ENCODE peak calls at places on chromosome 6, in six cellular contexts. One of them, this sample, is unnamed.

GRCh38 chr6:7993952-7994351 is 70.2 kb downstream of the BLOC1S5 start:
- DNase-seq in astrocyte of the spinal cord: no peak
- DNase-seq in renal cortical epithelial cell: no peak
- DNase-seq in stimulated activated CD8-positive, alpha-beta memory T cell treated with anti-CD3 and anti-CD28 coated beads, Interleukin-2, amount 100 ng/mL, for 48 hours: no peak
- DNase-seq in CD8-positive, alpha-beta T cell: no peak
- DNase-seq in T-cell: no peak
- DNase-seq in this sample: no peak

GRCh38 chr6:150592377-150592995 is 7.2 kb upstream of the PLEKHG1 start:
- DNase-seq in stimulated activated CD8-positive, alpha-beta memory T cell treated with anti-CD3 and anti-CD28 coated beads, Interleukin-2, amount 100 ng/mL, for 48 hours: no peak
- DNase-seq in astrocyte of the spinal cord: no peak
- DNase-seq in renal cortical epithelial cell: no peak
- DNase-seq in T-cell: no peak
- DNase-seq in CD8-positive, alpha-beta T cell: no peak
- DNase-seq in this sample: peak

GRCh38 chr6:123551939-123552707 is 84.6 kb downstream of the TRDN start:
- DNase-seq in stimulated activated CD8-positive, alpha-beta memory T cell treated with anti-CD3 and anti-CD28 coated beads, Interleukin-2, amount 100 ng/mL, for 48 hours: no peak
- DNase-seq in T-cell: no peak
- DNase-seq in CD8-positive, alpha-beta T cell: no peak
- DNase-seq in renal cortical epithelial cell: no peak
- DNase-seq in astrocyte of the spinal cord: peak
- DNase-seq in this sample: peak

GRCh38 chr6:97978855-97979271 is 695.8 kb upstream of the MMS22L start:
- DNase-seq in T-cell: no peak
- DNase-seq in renal cortical epithelial cell: no peak
- DNase-seq in astrocyte of the spinal cord: no peak
- DNase-seq in CD8-positive, alpha-beta T cell: no peak
- DNase-seq in stimulated activated CD8-positive, alpha-beta memory T cell treated with anti-CD3 and anti-CD28 coated beads, Interleukin-2, amount 100 ng/mL, for 48 hours: no peak
- DNase-seq in this sample: no peak

GRCh38 chr6:164167873-164168405 is 753.4 kb downstream of the QKI start:
- DNase-seq in stimulated activated CD8-positive, alpha-beta memory T cell treated with anti-CD3 and anti-CD28 coated beads, Interleukin-2, amount 100 ng/mL, for 48 hours: no peak
- DNase-seq in renal cortical epithelial cell: no peak
- DNase-seq in CD8-positive, alpha-beta T cell: no peak
- DNase-seq in T-cell: no peak
- DNase-seq in astrocyte of the spinal cord: no peak
- DNase-seq in this sample: no peak

GRCh38 chr6:87756858-87757257 is 54.8 kb upstream of the AKIRIN2 start:
- DNase-seq in astrocyte of the spinal cord: peak
- DNase-seq in CD8-positive, alpha-beta T cell: no peak
- DNase-seq in T-cell: no peak
- DNase-seq in stimulated activated CD8-positive, alpha-beta memory T cell treated with anti-CD3 and anti-CD28 coated beads, Interleukin-2, amount 100 ng/mL, for 48 hours: peak
- DNase-seq in renal cortical epithelial cell: peak
- DNase-seq in this sample: peak

GRCh38 chr6:133992992-133993682 is 40.1 kb downstream of the TBPL1 start:
- DNase-seq in renal cortical epithelial cell: no peak
- DNase-seq in astrocyte of the spinal cord: no peak
- DNase-seq in CD8-positive, alpha-beta T cell: no peak
- DNase-seq in T-cell: no peak
- DNase-seq in stimulated activated CD8-positive, alpha-beta memory T cell treated with anti-CD3 and anti-CD28 coated beads, Interleukin-2, amount 100 ng/mL, for 48 hours: no peak
- DNase-seq in this sample: no peak

GRCh38 chr6:40879169-40879568 is 159.9 kb downstream of the UNC5CL start:
- DNase-seq in renal cortical epithelial cell: no peak
- DNase-seq in CD8-positive, alpha-beta T cell: no peak
- DNase-seq in astrocyte of the spinal cord: no peak
- DNase-seq in stimulated activated CD8-positive, alpha-beta memory T cell treated with anti-CD3 and anti-CD28 coated beads, Interleukin-2, amount 100 ng/mL, for 48 hours: no peak
- DNase-seq in T-cell: no peak
- DNase-seq in this sample: no peak

GRCh38 chr6:82823361-82823760 is 242.3 kb downstream of the UBE3D start:
- DNase-seq in T-cell: no peak
- DNase-seq in astrocyte of the spinal cord: no peak
- DNase-seq in renal cortical epithelial cell: no peak
- DNase-seq in CD8-positive, alpha-beta T cell: no peak
- DNase-seq in stimulated activated CD8-positive, alpha-beta memory T cell treated with anti-CD3 and anti-CD28 coated beads, Interleukin-2, amount 100 ng/mL, for 48 hours: no peak
- DNase-seq in this sample: no peak

GRCh38 chr6:104613416-104614001 is 246.2 kb downstream of the HACE1 start:
- DNase-seq in renal cortical epithelial cell: peak
- DNase-seq in T-cell: no peak
- DNase-seq in CD8-positive, alpha-beta T cell: no peak
- DNase-seq in stimulated activated CD8-positive, alpha-beta memory T cell treated with anti-CD3 and anti-CD28 coated beads, Interleukin-2, amount 100 ng/mL, for 48 hours: no peak
- DNase-seq in astrocyte of the spinal cord: peak
- DNase-seq in this sample: no peak

GRCh38 chr6:81950877-81951276 is 198.4 kb upstream of the TENT5A start:
- DNase-seq in stimulated activated CD8-positive, alpha-beta memory T cell treated with anti-CD3 and anti-CD28 coated beads, Interleukin-2, amount 100 ng/mL, for 48 hours: no peak
- DNase-seq in CD8-positive, alpha-beta T cell: no peak
- DNase-seq in renal cortical epithelial cell: no peak
- DNase-seq in T-cell: no peak
- DNase-seq in astrocyte of the spinal cord: peak
- DNase-seq in this sample: no peak

GRCh38 chr6:117156701-117157100 is 108.7 kb upstream of the VGLL2 start:
- DNase-seq in renal cortical epithelial cell: no peak
- DNase-seq in stimulated activated CD8-positive, alpha-beta memory T cell treated with anti-CD3 and anti-CD28 coated beads, Interleukin-2, amount 100 ng/mL, for 48 hours: no peak
- DNase-seq in astrocyte of the spinal cord: no peak
- DNase-seq in CD8-positive, alpha-beta T cell: no peak
- DNase-seq in T-cell: no peak
- DNase-seq in this sample: no peak

GRCh38 chr6:47206626-47207025 is 103.1 kb downstream of the TNFRSF21 start:
- DNase-seq in T-cell: no peak
- DNase-seq in astrocyte of the spinal cord: no peak
- DNase-seq in stimulated activated CD8-positive, alpha-beta memory T cell treated with anti-CD3 and anti-CD28 coated beads, Interleukin-2, amount 100 ng/mL, for 48 hours: no peak
- DNase-seq in CD8-positive, alpha-beta T cell: no peak
- DNase-seq in renal cortical epithelial cell: peak
- DNase-seq in this sample: no peak

GRCh38 chr6:100886078-100886477 is 4.9 kb upstream of the ASCC3 start:
- DNase-seq in astrocyte of the spinal cord: peak
- DNase-seq in stimulated activated CD8-positive, alpha-beta memory T cell treated with anti-CD3 and anti-CD28 coated beads, Interleukin-2, amount 100 ng/mL, for 48 hours: no peak
- DNase-seq in CD8-positive, alpha-beta T cell: no peak
- DNase-seq in T-cell: no peak
- DNase-seq in renal cortical epithelial cell: peak
- DNase-seq in this sample: no peak

This sample was measured in H4.